ENCODE peak calls at places on chromosomes 12 and 14, in six cellular contexts. One of them, this sample, is unnamed. For H3K27me3, the result is how much of the 10 kb centered on the place peaks cover.

GRCh38 chr12:113932411-113933196 is 33.5 kb downstream of the RBM19 start:
- DNase-seq in cardiac muscle cell: peak
- DNase-seq in CD8-positive, alpha-beta T cell: no peak
- DNase-seq in dorsolateral prefrontal cortex: peak
- DNase-seq in CD4-positive, alpha-beta T cell: no peak
- DNase-seq in fibroblast of lung: peak
- DNase-seq in this sample: no peak

GRCh38 chr12:712172-712863 is 40.1 kb upstream of the WNK1 start:
- DNase-seq in cardiac muscle cell: peak
- DNase-seq in CD8-positive, alpha-beta T cell: no peak
- DNase-seq in dorsolateral prefrontal cortex: peak
- DNase-seq in CD4-positive, alpha-beta T cell: no peak
- DNase-seq in fibroblast of lung: peak
- DNase-seq in this sample: no peak

GRCh38 chr14:48944802-48945201 is 641.4 kb downstream of the RPS29 start:
- DNase-seq in cardiac muscle cell: no peak
- DNase-seq in CD8-positive, alpha-beta T cell: no peak
- DNase-seq in dorsolateral prefrontal cortex: no peak
- DNase-seq in CD4-positive, alpha-beta T cell: no peak
- DNase-seq in fibroblast of lung: no peak
- DNase-seq in this sample: no peak

GRCh38 chr12:53176750-53177149 is 3.8 kb upstream of the ZNF740 start:
- DNase-seq in cardiac muscle cell: no peak
- DNase-seq in CD8-positive, alpha-beta T cell: no peak
- DNase-seq in dorsolateral prefrontal cortex: no peak
- DNase-seq in CD4-positive, alpha-beta T cell: no peak
- DNase-seq in fibroblast of lung: no peak
- DNase-seq in this sample: no peak

GRCh38 chr14:51849095-51849494 is 11.3 kb upstream of the GNG2 start:
- DNase-seq in cardiac muscle cell: no peak
- DNase-seq in CD8-positive, alpha-beta T cell: no peak
- DNase-seq in dorsolateral prefrontal cortex: no peak
- DNase-seq in CD4-positive, alpha-beta T cell: no peak
- DNase-seq in fibroblast of lung: peak
- DNase-seq in this sample: no peak

GRCh38 chr12:28569698-28570411 is 379.6 kb downstream of the CCDC91 start:
- DNase-seq in cardiac muscle cell: peak
- DNase-seq in CD8-positive, alpha-beta T cell: no peak
- DNase-seq in dorsolateral prefrontal cortex: no peak
- DNase-seq in CD4-positive, alpha-beta T cell: no peak
- DNase-seq in fibroblast of lung: peak
- DNase-seq in this sample: no peak

GRCh38 chr12:30643366-30643765 is 52.3 kb downstream of the IPO8 start:
- DNase-seq in cardiac muscle cell: no peak
- DNase-seq in CD8-positive, alpha-beta T cell: no peak
- DNase-seq in dorsolateral prefrontal cortex: no peak
- DNase-seq in CD4-positive, alpha-beta T cell: no peak
- DNase-seq in fibroblast of lung: peak
- DNase-seq in this sample: no peak

GRCh38 chr12:54486173-54486867 is 11.2 kb upstream of the NCKAP1L start:
- DNase-seq in cardiac muscle cell: no peak
- DNase-seq in CD8-positive, alpha-beta T cell: no peak
- DNase-seq in dorsolateral prefrontal cortex: no peak
- DNase-seq in CD4-positive, alpha-beta T cell: no peak
- DNase-seq in fibroblast of lung: no peak
- DNase-seq in this sample: no peak

GRCh38 chr14:92409069-92409468 is 86.1 kb downstream of the SLC24A4 start:
- DNase-seq in cardiac muscle cell: peak
- DNase-seq in CD8-positive, alpha-beta T cell: no peak
- DNase-seq in dorsolateral prefrontal cortex: no peak
- DNase-seq in CD4-positive, alpha-beta T cell: no peak
- DNase-seq in fibroblast of lung: no peak
- DNase-seq in this sample: no peak

GRCh38 chr14:64218344-64219240 is 75.6 kb downstream of the ESR2 start:
- DNase-seq in cardiac muscle cell: peak
- DNase-seq in CD8-positive, alpha-beta T cell: no peak
- DNase-seq in dorsolateral prefrontal cortex: no peak
- DNase-seq in CD4-positive, alpha-beta T cell: no peak
- DNase-seq in fibroblast of lung: peak
- DNase-seq in this sample: peak

GRCh38 chr12:110317921-110318320 is 36.9 kb downstream of the ATP2A2 start:
- DNase-seq in cardiac muscle cell: peak
- DNase-seq in CD8-positive, alpha-beta T cell: no peak
- DNase-seq in dorsolateral prefrontal cortex: no peak
- DNase-seq in CD4-positive, alpha-beta T cell: no peak
- DNase-seq in fibroblast of lung: peak
- DNase-seq in this sample: no peak

GRCh38 chr14:100824946-100825690 is 800 bp upstream of the MEG3 start:
- DNase-seq in cardiac muscle cell: peak
- DNase-seq in CD8-positive, alpha-beta T cell: no peak
- DNase-seq in dorsolateral prefrontal cortex: no peak
- DNase-seq in CD4-positive, alpha-beta T cell: no peak
- DNase-seq in fibroblast of lung: peak
- DNase-seq in this sample: no peak

GRCh38 chr14:53791116-53791515 is 165.5 kb downstream of the BMP4 start:
- DNase-seq in cardiac muscle cell: no peak
- DNase-seq in CD8-positive, alpha-beta T cell: no peak
- DNase-seq in dorsolateral prefrontal cortex: no peak
- DNase-seq in CD4-positive, alpha-beta T cell: no peak
- DNase-seq in fibroblast of lung: no peak
- DNase-seq in this sample: no peak

GRCh38 chr12:6335451-6336078 is 6.3 kb downstream of the TNFRSF1A start:
- DNase-seq in cardiac muscle cell: peak
- DNase-seq in CD8-positive, alpha-beta T cell: peak
- DNase-seq in dorsolateral prefrontal cortex: no peak
- DNase-seq in CD4-positive, alpha-beta T cell: peak
- DNase-seq in fibroblast of lung: peak
- DNase-seq in this sample: peak

GRCh38 chr14:97703006-97703760 is 906.0 kb downstream of the VRK1 start:
- DNase-seq in cardiac muscle cell: no peak
- DNase-seq in CD8-positive, alpha-beta T cell: no peak
- DNase-seq in dorsolateral prefrontal cortex: no peak
- DNase-seq in CD4-positive, alpha-beta T cell: peak
- DNase-seq in fibroblast of lung: no peak
- DNase-seq in this sample: no peak

GRCh38 chr12:2395352-2395977 is 342.7 kb downstream of the CACNA1C start:
- DNase-seq in cardiac muscle cell: peak
- DNase-seq in CD8-positive, alpha-beta T cell: peak
- DNase-seq in dorsolateral prefrontal cortex: no peak
- DNase-seq in CD4-positive, alpha-beta T cell: no peak
- DNase-seq in fibroblast of lung: peak
- DNase-seq in this sample: peak

GRCh38 chr12:80821513-80822000 is 104.8 kb downstream of the MYF5 start:
- DNase-seq in cardiac muscle cell: no peak
- DNase-seq in CD8-positive, alpha-beta T cell: no peak
- DNase-seq in dorsolateral prefrontal cortex: no peak
- DNase-seq in CD4-positive, alpha-beta T cell: no peak
- DNase-seq in fibroblast of lung: no peak
- DNase-seq in this sample: no peak

GRCh38 chr12:126182619-126183236 is 1117.5 kb downstream of the AACS start:
- DNase-seq in cardiac muscle cell: peak
- DNase-seq in CD8-positive, alpha-beta T cell: no peak
- DNase-seq in dorsolateral prefrontal cortex: no peak
- DNase-seq in CD4-positive, alpha-beta T cell: no peak
- DNase-seq in fibroblast of lung: peak
- DNase-seq in this sample: no peak

GRCh38 chr12:123645851-123646250 is 12.2 kb downstream of the GTF2H3 start:
- DNase-seq in cardiac muscle cell: no peak
- DNase-seq in CD8-positive, alpha-beta T cell: no peak
- DNase-seq in dorsolateral prefrontal cortex: no peak
- DNase-seq in CD4-positive, alpha-beta T cell: no peak
- DNase-seq in fibroblast of lung: no peak
- DNase-seq in this sample: no peak

GRCh38 chr12:19915392-19916192 is 452.7 kb upstream of the PDE3A start:
- DNase-seq in cardiac muscle cell: peak
- DNase-seq in CD8-positive, alpha-beta T cell: no peak
- DNase-seq in dorsolateral prefrontal cortex: no peak
- DNase-seq in CD4-positive, alpha-beta T cell: no peak
- DNase-seq in fibroblast of lung: peak
- DNase-seq in this sample: no peak
- H3K27ac ChIP-seq in cardiac muscle cell: no peak
- H3K27ac ChIP-seq in CD8-positive, alpha-beta T cell: no peak
- H3K27ac ChIP-seq in dorsolateral prefrontal cortex: no peak
- H3K27ac ChIP-seq in CD4-positive, alpha-beta T cell: no peak
- H3K27ac ChIP-seq in fibroblast of lung: no peak
- H3K27ac ChIP-seq in this sample: no peak

GRCh38 chr14:103283916-103284315 is 50.1 kb upstream of the EIF5 start:
- DNase-seq in cardiac muscle cell: no peak
- DNase-seq in CD8-positive, alpha-beta T cell: no peak
- DNase-seq in dorsolateral prefrontal cortex: no peak
- DNase-seq in CD4-positive, alpha-beta T cell: no peak
- DNase-seq in fibroblast of lung: no peak
- DNase-seq in this sample: no peak
- H3K27me3 ChIP-seq in cardiac muscle cell: under half
- H3K27me3 ChIP-seq in CD8-positive, alpha-beta T cell: under half
- H3K27me3 ChIP-seq in dorsolateral prefrontal cortex: under half
- H3K27me3 ChIP-seq in CD4-positive, alpha-beta T cell: under half
- H3K27me3 ChIP-seq in fibroblast of lung: under half
- H3K27me3 ChIP-seq in this sample: half or more

GRCh38 chr12:95227818-95228356 is 10.3 kb downstream of the VEZT start:
- DNase-seq in cardiac muscle cell: no peak
- DNase-seq in CD8-positive, alpha-beta T cell: no peak
- DNase-seq in dorsolateral prefrontal cortex: no peak
- DNase-seq in CD4-positive, alpha-beta T cell: no peak
- DNase-seq in fibroblast of lung: no peak
- DNase-seq in this sample: no peak
- TF ChIP-seq CTCF in cardiac muscle cell: no peak
- TF ChIP-seq CTCF in CD8-positive, alpha-beta T cell: no peak
- TF ChIP-seq CTCF in dorsolateral prefrontal cortex: no peak
- TF ChIP-seq CTCF in CD4-positive, alpha-beta T cell: no peak
- TF ChIP-seq CTCF in fibroblast of lung: no peak
- TF ChIP-seq CTCF in this sample: no peak

GRCh38 chr12:78331764-78332163 is 501.1 kb downstream of the NAV3 start:
- DNase-seq in cardiac muscle cell: no peak
- DNase-seq in CD8-positive, alpha-beta T cell: no peak
- DNase-seq in dorsolateral prefrontal cortex: no peak
- DNase-seq in CD4-positive, alpha-beta T cell: no peak
- DNase-seq in fibroblast of lung: no peak
- DNase-seq in this sample: no peak
- H3K27ac ChIP-seq in cardiac muscle cell: no peak
- H3K27ac ChIP-seq in CD8-positive, alpha-beta T cell: no peak
- H3K27ac ChIP-seq in dorsolateral prefrontal cortex: peak
- H3K27ac ChIP-seq in CD4-positive, alpha-beta T cell: no peak
- H3K27ac ChIP-seq in fibroblast of lung: no peak
- H3K27ac ChIP-seq in this sample: no peak

This sample was measured in left lung.